ENCODE peak calls at places on chromosomes 5 and 9, in seven cellular contexts. Q is left colon; R is hypothalamus; O is keratinocyte; E is RCC 7860; P is AG09319; D is stimulated activated CD4-positive, alpha-beta T cell treated with anti-CD3 and anti-CD28 coated beads, Interleukin-2, amount 100 ng/mL, for 4 hours. I is an unnamed sample.

GRCh38 chr9:105064248-105065118 is 136.5 kb upstream of the ABCA1 start:
- DNase-seq in R (peak; percentile 88), P (peak; percentile 92), E (peak; percentile 99), D (no peak), O (peak; percentile 93), Q (peak; percentile 96), I (peak; percentile 86)

GRCh38 chr5:25119654-25120053 is 474.9 kb upstream of the CDH10 start:
- DNase-seq in O (no peak), E (peak; percentile 56), P (no peak), D (no peak), Q (no peak), R (no peak), I (no peak)

GRCh38 chr5:139654875-139655491 is 6.8 kb downstream of the CXXC5 start:
- DNase-seq in Q (no peak), P (no peak), E (no peak), D (no peak), O (no peak), R (no peak), I (no peak)

GRCh38 chr5:61277190-61277589 is 54.9 kb upstream of the ZSWIM6 start:
- DNase-seq in P (peak; percentile 14), E (no peak), D (no peak), Q (no peak), R (no peak), O (no peak), I (no peak)

GRCh38 chr5:36688722-36689121 is 82.3 kb downstream of the SLC1A3 start:
- DNase-seq in R (no peak), Q (no peak), E (no peak), P (no peak), O (no peak), D (no peak), I (no peak)

GRCh38 chr5:116497648-116498047 is 77.0 kb downstream of the SEMA6A start:
- DNase-seq in E (no peak), O (no peak), D (no peak), R (no peak), Q (no peak), P (no peak), I (no peak)

GRCh38 chr5:143056331-143056689 is 286.1 kb downstream of the ARHGAP26 start:
- DNase-seq in D (no peak), P (no peak), R (no peak), E (no peak), Q (no peak), O (no peak), I (no peak)

GRCh38 chr5:120901199-120901598 is 437.1 kb downstream of the PRR16 start:
- DNase-seq in Q (no peak), P (no peak), E (no peak), D (no peak), O (no peak), R (no peak), I (peak; percentile 2)

GRCh38 chr9:34961574-34962480 is 3.7 kb downstream of the PHF24 start:
- DNase-seq in O (no peak), E (peak; percentile 7), Q (no peak), D (no peak), R (no peak), P (peak; percentile 8), I (peak; percentile 59)

GRCh38 chr5:115558388-115558956 is 13.9 kb upstream of the FEM1C start:
- DNase-seq in R (no peak), Q (no peak), D (no peak), E (peak; percentile 18), P (no peak), O (no peak), I (no peak)

GRCh38 chr9:92618633-92619225 is 51.2 kb downstream of the IPPK start:
- DNase-seq in O (no peak), D (no peak), E (no peak), R (no peak), P (no peak), Q (no peak), I (no peak)

GRCh38 chr5:88677502-88677901 is 205.5 kb downstream of the MEF2C start:
- DNase-seq in R (no peak), P (no peak), D (no peak), E (no peak), O (no peak), Q (no peak), I (no peak)

GRCh38 chr9:91056917-91057316 is 255.3 kb downstream of the SYK start:
- DNase-seq in E (no peak), D (no peak), R (no peak), P (no peak), O (no peak), Q (no peak), I (no peak)

GRCh38 chr5:128538249-128539037 is 398 bp upstream of the FBN2 start:
- DNase-seq in E (no peak), D (no peak), P (peak; percentile 87), R (peak; percentile 39), Q (peak; percentile 49), O (peak; percentile 52), I (no peak)

GRCh38 chr9:19381656-19382055 is 1.6 kb upstream of the RPS6 start:
- DNase-seq in E (no peak), D (no peak), P (no peak), R (no peak), Q (no peak), O (no peak), I (no peak)

I was measured in epithelial cell of proximal tubule.